ENCODE peak calls at places on chromosome 20, in eight cellular contexts. W is choroid plexus epithelial cell, L is HFFc6, Z is neural progenitor cell, V is Peyer's patch, H is MCF 10A, G is kidney epithelial cell, B is natural killer cell. U is an unnamed sample.

GRCh38 chr20:4513720-4514119 is 208.0 kb upstream of the PRND start:
- DNase-seq in W (peak), L (peak), Z (no peak), V (no peak), H (peak), G (peak), B (no peak), U (no peak)

GRCh38 chr20:38395165-38395564 is 40.0 kb downstream of the SNHG17 start:
- DNase-seq in W (peak), L (peak), Z (no peak), V (no peak), H (no peak), G (no peak), B (no peak), U (no peak)

GRCh38 chr20:3782597-3782996 is 1.3 kb upstream of the SPEF1 start:
- DNase-seq in W (no peak), L (no peak), Z (no peak), V (no peak), H (no peak), G (no peak), B (no peak), U (no peak)

GRCh38 chr20:2820084-2820895 is 4.1 kb downstream of the TMEM239 start:
- DNase-seq in W (peak), L (peak), Z (peak), V (no peak), H (no peak), G (no peak), B (no peak), U (no peak)

GRCh38 chr20:1402149-1402548 is 9.3 kb upstream of the FKBP1A start:
- DNase-seq in W (no peak), L (peak), Z (no peak), V (no peak), H (no peak), G (no peak), B (no peak), U (no peak)

GRCh38 chr20:251352-251751 is 6.2 kb upstream of the DEFB132 start:
- DNase-seq in W (no peak), L (no peak), Z (no peak), V (no peak), H (no peak), G (no peak), B (no peak), U (no peak)

GRCh38 chr20:56698749-56699148 is 69.6 kb downstream of the TFAP2C start:
- DNase-seq in W (no peak), L (no peak), Z (no peak), V (no peak), H (no peak), G (no peak), B (no peak), U (no peak)

GRCh38 chr20:16349518-16350295 is 223.5 kb downstream of the KIF16B start:
- DNase-seq in W (peak), L (no peak), Z (no peak), V (no peak), H (no peak), G (peak), B (no peak), U (no peak)

GRCh38 chr20:59945731-59946130 is 5.5 kb downstream of the FAM217B start:
- DNase-seq in W (peak), L (no peak), Z (peak), V (no peak), H (no peak), G (no peak), B (no peak), U (no peak)

GRCh38 chr20:22711981-22712755 is 127.8 kb upstream of the FOXA2 start:
- DNase-seq in W (no peak), L (no peak), Z (no peak), V (no peak), H (no peak), G (no peak), B (no peak), U (no peak)

GRCh38 chr20:44719841-44720240 is 4.7 kb downstream of the CCN5 start:
- DNase-seq in W (no peak), L (no peak), Z (no peak), V (no peak), H (no peak), G (no peak), B (no peak), U (no peak)

GRCh38 chr20:44716309-44717106 is 1.3 kb downstream of the CCN5 start:
- DNase-seq in W (no peak), L (no peak), Z (no peak), V (no peak), H (peak), G (no peak), B (no peak), U (no peak)

GRCh38 chr20:44720617-44720993 is 5.4 kb downstream of the CCN5 start:
- DNase-seq in W (no peak), L (peak), Z (no peak), V (no peak), H (peak), G (no peak), B (no peak), U (no peak)

GRCh38 chr20:44715495-44716308 is 533 bp downstream of the CCN5 start:
- DNase-seq in W (no peak), L (no peak), Z (no peak), V (no peak), H (no peak), G (no peak), B (no peak), U (no peak)

DNA sequence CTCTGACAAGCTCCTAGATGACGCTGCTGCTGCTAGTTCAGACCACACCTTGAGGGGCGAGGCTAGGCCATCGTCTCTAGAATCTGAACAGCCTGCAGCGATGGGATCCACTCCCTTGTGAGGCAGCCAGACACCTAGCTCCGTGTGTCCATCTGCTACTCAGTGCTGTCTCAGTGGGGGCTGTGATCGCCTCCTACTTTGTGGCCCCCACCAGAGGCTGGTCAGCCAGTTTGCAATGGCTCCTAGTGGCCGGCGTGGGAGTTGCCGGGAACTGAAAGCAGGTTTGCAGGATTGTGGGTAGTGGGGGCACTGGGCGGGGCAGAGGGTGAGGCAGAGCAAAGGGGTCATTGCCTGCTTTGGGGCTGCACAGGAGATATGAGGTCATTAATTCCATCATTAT is 2.8 kb downstream of the CCN5 start:
- DNase-seq in W (no peak), L (no peak), Z (peak), V (no peak), H (no peak), G (no peak), B (no peak), U (no peak)
- TF ChIP-seq CTCF in W (peak), L (peak), Z (peak), V (no peak), H (peak), G (peak), B (no peak), U (peak)

GRCh38 chr20:46235086-46235485 is 73.2 kb downstream of the CDH22 start:
- DNase-seq in W (no peak), L (no peak), Z (no peak), V (no peak), H (no peak), G (no peak), B (no peak), U (no peak)
- TF ChIP-seq CTCF in W (no peak), L (no peak), Z (no peak), V (no peak), H (no peak), G (no peak), B (no peak), U (no peak)

GRCh38 chr20:49505518-49505917 is 23.1 kb upstream of the KCNB1 start:
- DNase-seq in W (peak), L (peak), Z (peak), V (no peak), H (no peak), G (peak), B (no peak), U (no peak)

GRCh38 chr20:49511788-49512525 is 29.5 kb upstream of the KCNB1 start:
- DNase-seq in W (no peak), L (no peak), Z (no peak), V (no peak), H (no peak), G (no peak), B (no peak), U (no peak)

GRCh38 chr20:49507741-49508434 is 25.4 kb upstream of the KCNB1 start:
- DNase-seq in W (no peak), L (no peak), Z (peak), V (no peak), H (peak), G (no peak), B (no peak), U (no peak)

GRCh38 chr20:49510562-49511117 is 28.2 kb upstream of the KCNB1 start:
- DNase-seq in W (peak), L (peak), Z (no peak), V (peak), H (peak), G (no peak), B (no peak), U (no peak)

DNA sequence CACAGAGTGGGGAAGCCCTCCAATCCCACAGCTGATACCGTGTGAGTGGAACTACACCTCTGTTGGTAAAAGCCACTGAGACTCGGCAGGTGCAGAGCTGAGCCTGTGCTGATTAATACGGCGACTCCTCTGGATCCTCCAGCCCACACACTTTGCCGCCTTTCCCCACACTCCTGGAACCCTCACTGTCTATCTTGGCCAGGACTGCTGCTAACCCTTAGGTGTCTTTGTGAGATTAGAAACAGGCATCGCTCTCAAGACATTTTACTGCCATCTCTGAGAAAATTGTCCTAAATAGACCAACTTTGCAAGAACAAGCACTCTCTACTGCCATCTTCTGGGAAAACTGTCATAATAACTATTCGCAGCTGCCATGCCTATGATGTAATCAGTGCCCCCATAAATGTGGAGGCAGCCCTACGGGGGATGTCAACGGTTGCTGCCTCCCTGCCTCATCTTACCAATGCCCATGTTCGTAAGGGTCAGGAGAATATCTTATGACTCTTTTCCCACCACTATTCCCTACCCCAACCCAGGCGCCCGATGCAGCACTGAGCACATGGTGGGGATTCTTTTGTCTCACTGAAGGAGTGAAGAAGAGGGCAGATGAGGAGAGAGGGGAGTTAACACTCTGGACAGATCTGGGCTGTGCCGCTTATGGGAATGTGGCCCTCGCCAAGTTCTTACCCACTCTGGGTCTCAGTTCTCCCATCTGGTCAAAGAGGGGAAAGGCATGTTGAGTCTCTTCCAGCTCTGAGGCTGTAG is 26.1 kb upstream of the KCNB1 start:
- DNase-seq in W (peak), L (peak), Z (peak), V (no peak), H (peak), G (peak), B (no peak), U (no peak)
- TF ChIP-seq CTCF in W (peak), L (peak), Z (peak), V (peak), H (peak), G (peak), B (peak), U (peak)

GRCh38 chr20:62025394-62025793 is 40.3 kb downstream of the TAF4 start:
- DNase-seq in W (no peak), L (peak), Z (no peak), V (no peak), H (no peak), G (no peak), B (no peak), U (no peak)

GRCh38 chr20:62027116-62027515 is 38.6 kb downstream of the TAF4 start:
- DNase-seq in W (no peak), L (no peak), Z (no peak), V (no peak), H (no peak), G (no peak), B (no peak), U (no peak)

GRCh38 chr20:62027698-62028321 is 37.9 kb downstream of the TAF4 start:
- DNase-seq in W (no peak), L (no peak), Z (peak), V (no peak), H (no peak), G (no peak), B (no peak), U (no peak)

GRCh38 chr20:62026564-62026856 is 39.2 kb downstream of the TAF4 start:
- DNase-seq in W (no peak), L (no peak), Z (no peak), V (no peak), H (no peak), G (no peak), B (no peak), U (no peak)

DNA sequence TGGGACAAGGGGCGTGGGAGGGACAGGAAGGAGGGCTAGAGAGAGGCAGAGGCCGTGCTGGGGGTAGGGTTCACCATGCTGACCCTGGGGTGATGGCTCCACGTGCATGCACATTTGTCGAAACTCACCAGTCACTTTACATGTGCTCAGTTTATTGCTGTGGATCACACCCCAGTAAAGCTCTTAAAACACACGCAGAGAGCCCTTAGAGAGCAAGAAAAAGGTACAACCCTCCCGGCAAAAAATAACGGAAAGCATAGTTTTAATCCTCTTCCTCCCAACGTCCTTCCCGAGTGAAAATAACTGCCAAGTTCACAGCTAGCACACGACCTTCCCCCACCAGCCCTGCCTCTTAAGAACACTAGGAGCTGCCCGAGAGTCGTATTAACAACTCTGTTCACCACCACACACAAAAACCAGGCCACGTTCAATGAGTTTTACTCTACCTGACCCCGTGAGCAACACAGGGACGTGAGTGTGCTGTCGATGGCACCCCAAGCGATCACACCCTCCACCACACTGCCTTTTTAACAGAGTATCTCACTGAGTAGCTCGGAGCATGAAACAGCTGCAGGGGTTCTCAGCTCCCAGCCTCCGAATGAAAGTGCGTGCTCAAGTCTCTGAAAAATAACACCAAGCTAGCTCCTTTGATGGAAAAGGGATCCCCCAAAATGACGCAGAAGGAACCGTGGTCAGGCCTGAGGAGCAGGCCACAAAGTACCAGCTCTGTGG is 39.7 kb downstream of the TAF4 start:
- DNase-seq in W (peak), L (peak), Z (no peak), V (no peak), H (no peak), G (no peak), B (peak), U (no peak)
- TF ChIP-seq CTCF in W (peak), L (peak), Z (no peak), V (peak), H (no peak), G (peak), B (peak), U (peak)

DNA sequence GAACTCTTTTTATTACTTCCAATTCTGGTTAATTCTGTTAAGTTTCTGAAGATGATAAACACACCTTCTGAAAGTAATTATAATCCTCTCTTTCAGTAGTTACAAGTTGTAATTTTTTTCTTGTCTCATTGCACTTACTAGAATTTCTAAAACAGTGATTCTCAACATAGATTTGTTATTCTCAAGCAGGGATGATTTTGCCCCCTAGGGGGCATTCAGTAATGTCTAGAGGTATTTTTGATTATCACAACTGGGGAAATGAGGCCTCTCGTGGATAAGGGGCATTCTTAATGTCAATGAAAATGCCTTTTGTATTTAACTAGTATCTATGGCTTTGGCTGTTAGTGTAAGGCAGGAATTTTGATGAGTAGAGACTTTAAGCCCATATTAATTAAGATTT is 39.4 kb upstream of the MAFB start:
- DNase-seq in W (no peak), L (no peak), Z (no peak), V (no peak), H (no peak), G (no peak), B (no peak), U (no peak)
- TF ChIP-seq CTCF in W (peak), L (peak), Z (peak), V (no peak), H (peak), G (peak), B (no peak), U (peak)

GRCh38 chr20:17868700-17869231 is 99.8 kb downstream of the SNX5 start:
- DNase-seq in W (no peak), L (no peak), Z (no peak), V (no peak), H (no peak), G (no peak), B (no peak), U (peak)

GRCh38 chr20:17869295-17869994 is 99.1 kb downstream of the SNX5 start:
- DNase-seq in W (no peak), L (no peak), Z (no peak), V (no peak), H (no peak), G (no peak), B (no peak), U (peak)

GRCh38 chr20:17871861-17872260 is 96.7 kb downstream of the SNX5 start:
- DNase-seq in W (no peak), L (no peak), Z (no peak), V (no peak), H (no peak), G (no peak), B (no peak), U (peak)

GRCh38 chr20:17871181-17871580 is 97.4 kb downstream of the SNX5 start:
- DNase-seq in W (peak), L (peak), Z (no peak), V (no peak), H (no peak), G (no peak), B (no peak), U (no peak)

GRCh38 chr20:17870063-17870740 is 98.4 kb downstream of the SNX5 start:
- DNase-seq in W (no peak), L (no peak), Z (no peak), V (no peak), H (no peak), G (no peak), B (no peak), U (peak)
- TF ChIP-seq CTCF in W (no peak), L (no peak), Z (no peak), V (no peak), H (no peak), G (no peak), B (no peak), U (no peak)

DNA sequence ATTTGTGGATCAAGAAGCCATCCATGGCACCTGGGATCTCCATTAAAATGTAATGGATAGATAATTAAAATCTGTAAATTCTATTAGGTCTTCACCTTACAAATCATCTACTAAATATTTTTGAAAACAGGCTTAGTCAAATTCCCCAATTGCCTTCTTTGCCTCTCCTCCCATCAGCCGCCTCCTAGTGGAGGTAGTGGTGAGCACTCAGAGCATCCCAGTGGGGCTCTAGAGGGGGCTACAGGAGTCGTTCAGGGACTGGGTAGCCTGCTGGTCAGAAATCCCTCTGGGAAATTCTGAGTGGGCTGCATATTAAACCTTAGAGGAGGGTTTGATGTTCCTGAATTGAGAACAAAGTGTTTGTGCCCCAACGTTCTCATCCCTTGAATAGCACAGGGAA is 20.8 kb upstream of the PAX1 start:
- DNase-seq in W (no peak), L (no peak), Z (no peak), V (no peak), H (no peak), G (no peak), B (no peak), U (no peak)
- TF ChIP-seq CTCF in W (no peak), L (no peak), Z (peak), V (no peak), H (no peak), G (no peak), B (no peak), U (no peak)

GRCh38 chr20:21526776-21527175 is 12.9 kb upstream of the NKX2-2 start:
- DNase-seq in W (no peak), L (no peak), Z (no peak), V (no peak), H (no peak), G (no peak), B (no peak), U (no peak)

GRCh38 chr20:21528870-21529269 is 15.0 kb upstream of the NKX2-2 start:
- DNase-seq in W (no peak), L (no peak), Z (no peak), V (no peak), H (no peak), G (no peak), B (no peak), U (no peak)

GRCh38 chr20:21534453-21534852 is 20.6 kb upstream of the NKX2-2 start:
- DNase-seq in W (no peak), L (no peak), Z (no peak), V (no peak), H (no peak), G (no peak), B (no peak), U (no peak)

GRCh38 chr20:21527908-21528307 is 14.0 kb upstream of the NKX2-2 start:
- DNase-seq in W (no peak), L (no peak), Z (no peak), V (no peak), H (no peak), G (no peak), B (no peak), U (no peak)

DNA sequence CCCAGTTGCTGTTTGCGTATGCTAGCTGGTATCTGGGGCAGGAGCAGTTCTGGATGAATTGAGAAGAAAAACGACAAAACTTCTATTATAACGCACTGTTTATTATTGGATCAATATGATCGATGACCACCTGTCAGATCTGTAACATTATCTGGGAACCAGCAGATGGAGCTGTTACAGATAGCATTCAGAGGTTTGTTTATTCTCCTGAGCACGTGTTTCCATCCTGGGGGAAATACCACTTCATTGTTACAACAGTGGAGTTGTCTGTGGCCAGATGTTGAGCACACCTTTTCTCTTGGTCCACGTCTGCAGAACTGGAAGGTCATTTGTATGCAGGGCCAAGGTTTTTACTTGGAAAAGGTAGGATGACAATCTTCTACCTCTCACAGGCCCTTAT is 16.0 kb upstream of the NKX2-2 start:
- DNase-seq in W (no peak), L (no peak), Z (peak), V (no peak), H (peak), G (no peak), B (no peak), U (no peak)
- TF ChIP-seq CTCF in W (no peak), L (peak), Z (peak), V (peak), H (peak), G (peak), B (no peak), U (no peak)

GRCh38 chr20:23995905-23996666 is 7.5 kb upstream of the GGTLC1 start:
- DNase-seq in W (peak), L (no peak), Z (peak), V (peak), H (peak), G (no peak), B (peak), U (no peak)
- TF ChIP-seq CTCF in W (peak), L (peak), Z (peak), V (peak), H (peak), G (peak), B (peak), U (peak)